ENCODE peak calls at places on chromosome 6, in five cellular contexts. K is Peyer's patch, H is heart left ventricle, Y is uterus, Z is A549. A is an unnamed sample.

GRCh38 chr6:156597130-156597529 is 180.0 kb upstream of the ARID1B start:
- DNase-seq in Z (no peak), K (no peak), H (no peak), Y (no peak), A (no peak)

GRCh38 chr6:51684038-51684437 is 403.4 kb downstream of the PKHD1 start:
- DNase-seq in H (no peak), K (no peak), Z (no peak), Y (no peak), A (no peak)

GRCh38 chr6:89528865-89529264 is 95.9 kb downstream of the ANKRD6 start:
- DNase-seq in H (no peak), Y (no peak), K (no peak), Z (no peak), A (no peak)

GRCh38 chr6:157268835-157269234 is 54.5 kb downstream of the TMEM242 start:
- DNase-seq in K (peak; percentile 14), Y (peak; percentile 60), H (peak; percentile 62), Z (no peak), A (no peak)

GRCh38 chr6:28205879-28206278 is 19.2 kb upstream of the ZSCAN9 start:
- DNase-seq in Z (no peak), H (no peak), K (no peak), Y (no peak), A (no peak)

GRCh38 chr6:140256213-140256612 is 881.8 kb upstream of the CITED2 start:
- DNase-seq in Y (no peak), H (no peak), K (no peak), Z (no peak), A (no peak)

GRCh38 chr6:137761487-137761886 is 105.6 kb upstream of the TNFAIP3 start:
- DNase-seq in K (no peak), Z (no peak), H (no peak), Y (no peak), A (no peak)

GRCh38 chr6:159525445-159526031 is 167.5 kb downstream of the SOD2 start:
- DNase-seq in H (no peak), Z (no peak), K (no peak), Y (no peak), A (no peak)

GRCh38 chr6:149942461-149942829 is 631 bp downstream of the ULBP2 start:
- DNase-seq in H (no peak), Y (no peak), Z (no peak), K (no peak), A (no peak)

GRCh38 chr6:5989141-5989723 is 17.5 kb downstream of the NRN1 start:
- DNase-seq in Y (no peak), K (no peak), Z (no peak), H (peak; percentile 66), A (no peak)

GRCh38 chr6:41939848-41940758 is 1.5 kb downstream of the CCND3 start:
- DNase-seq in Y (peak; percentile 28), Z (no peak), K (peak; percentile 72), H (no peak), A (no peak)

GRCh38 chr6:14365393-14365792 is 247.8 kb downstream of the CD83 start:
- DNase-seq in K (no peak), H (no peak), Z (no peak), Y (no peak), A (no peak)

GRCh38 chr6:158559895-158560786 is at the start of gene TMEM181:
- DNase-seq in H (peak; percentile 90), K (peak; percentile 93), Y (peak; percentile 86), Z (peak; percentile 76), A (peak; percentile 83)

GRCh38 chr6:36851149-36851614 is 11.9 kb upstream of the CPNE5 start:
- DNase-seq in K (no peak), Z (peak; percentile 45), Y (peak; percentile 56), H (no peak), A (no peak)

GRCh38 chr6:109840796-109841195 is 137.3 kb upstream of the GPR6 start:
- DNase-seq in Z (no peak), H (no peak), K (no peak), Y (no peak), A (no peak)

GRCh38 chr6:119284861-119285521 is 64.6 kb downstream of the MAN1A1 start:
- DNase-seq in H (no peak), K (no peak), Z (peak; percentile 25), Y (no peak), A (no peak)
- TF ChIP-seq CTCF in H (no peak), K (no peak), Z (no peak), Y (no peak), A (no peak)

GRCh38 chr6:72620866-72621242 is 1.0 kb upstream of the KCNQ5 start:
- DNase-seq in K (no peak), Y (no peak), H (no peak), Z (no peak), A (peak; percentile 16)

GRCh38 chr6:72622094-72622540 is 253 bp downstream of the KCNQ5 start:
- DNase-seq in H (no peak), Z (peak; percentile 36), K (no peak), Y (no peak), A (peak; percentile 72)

GRCh38 chr6:72621243-72622093 is at the start of gene KCNQ5:
- DNase-seq in Y (no peak), K (no peak), Z (peak; percentile 11), H (peak; percentile 21), A (peak; percentile 34)

GRCh38 chr6:72617721-72618120 is 4.1 kb upstream of the KCNQ5 start:
- DNase-seq in Y (no peak), K (no peak), H (no peak), Z (no peak), A (no peak)

GRCh38 chr6:72619883-72620696 is 1.8 kb upstream of the KCNQ5 start:
- DNase-seq in Z (no peak), H (peak; percentile 28), K (no peak), Y (no peak), A (peak; percentile 60)
- TF ChIP-seq CTCF in Z (no peak), H (no peak), K (no peak), Y (no peak), A (no peak)

GRCh38 chr6:136334853-136335252 is 45.2 kb upstream of the BCLAF1 start:
- DNase-seq in H (no peak), K (no peak), Z (no peak), Y (no peak), A (no peak)
- TF ChIP-seq CTCF in H (no peak), K (no peak), Z (no peak), Y (no peak), A (no peak)

DNA sequence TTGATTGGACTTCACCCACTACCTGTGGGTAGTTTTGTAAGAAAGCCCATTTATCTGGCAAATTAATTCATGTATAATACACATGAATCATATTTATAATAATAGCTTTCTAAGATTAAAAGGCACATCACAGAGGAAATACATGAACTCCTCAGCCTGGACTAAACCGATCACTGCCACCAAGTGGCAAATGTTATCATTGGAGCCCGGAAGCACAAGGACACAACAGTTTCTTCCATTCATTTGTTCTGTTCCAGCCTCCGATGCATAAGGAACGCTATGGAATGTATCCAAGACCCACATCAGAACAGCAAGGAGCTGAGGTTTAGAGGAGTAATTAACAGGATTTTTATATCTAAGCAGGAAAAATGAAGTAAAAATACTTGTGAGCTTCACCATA is 13.9 kb upstream of the IPCEF1 start:
- DNase-seq in Z (peak; percentile 39), K (no peak), H (no peak), Y (no peak), A (no peak)
- TF ChIP-seq CTCF in Z (peak; percentile 25), K (peak; percentile 41), H (peak; percentile 22), Y (no peak), A (no peak)

GRCh38 chr6:12748815-12749521 is 32.4 kb downstream of the PHACTR1 start:
- DNase-seq in H (no peak), Y (no peak), K (peak; percentile 34), Z (no peak), A (no peak)

GRCh38 chr6:12748411-12748810 is 31.8 kb downstream of the PHACTR1 start:
- DNase-seq in H (no peak), Z (no peak), K (no peak), Y (no peak), A (no peak)

GRCh38 chr6:12751694-12752304 is 35.2 kb downstream of the PHACTR1 start:
- DNase-seq in Y (no peak), Z (peak; percentile 14), K (no peak), H (peak; percentile 41), A (no peak)

GRCh38 chr6:12749531-12750379 is 33.2 kb downstream of the PHACTR1 start:
- DNase-seq in Z (no peak), H (no peak), K (no peak), Y (no peak), A (no peak)

DNA sequence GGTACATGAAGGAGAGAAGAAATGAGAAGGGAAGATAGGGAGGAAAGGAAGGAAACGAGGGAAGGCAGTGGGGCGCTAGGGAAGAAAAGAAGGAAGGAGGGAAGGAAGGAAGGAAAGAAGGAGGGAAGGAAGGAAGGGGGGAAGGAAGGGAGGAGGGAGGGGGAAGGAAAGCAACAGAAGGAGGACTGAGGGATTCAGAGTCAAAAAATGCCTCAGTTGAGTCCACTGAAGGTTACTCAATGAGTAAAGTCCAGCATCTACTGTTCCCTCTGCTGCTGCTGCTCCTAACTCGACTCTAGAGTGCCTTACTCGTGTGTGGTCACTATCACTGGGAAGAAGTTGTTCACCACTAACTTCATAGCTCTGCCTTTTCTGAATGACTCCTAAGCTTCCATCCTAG is 33.8 kb downstream of the PHACTR1 start:
- DNase-seq in H (no peak), Y (no peak), K (no peak), Z (no peak), A (no peak)
- TF ChIP-seq CTCF in H (no peak), Y (no peak), K (no peak), Z (no peak), A (no peak)

DNA sequence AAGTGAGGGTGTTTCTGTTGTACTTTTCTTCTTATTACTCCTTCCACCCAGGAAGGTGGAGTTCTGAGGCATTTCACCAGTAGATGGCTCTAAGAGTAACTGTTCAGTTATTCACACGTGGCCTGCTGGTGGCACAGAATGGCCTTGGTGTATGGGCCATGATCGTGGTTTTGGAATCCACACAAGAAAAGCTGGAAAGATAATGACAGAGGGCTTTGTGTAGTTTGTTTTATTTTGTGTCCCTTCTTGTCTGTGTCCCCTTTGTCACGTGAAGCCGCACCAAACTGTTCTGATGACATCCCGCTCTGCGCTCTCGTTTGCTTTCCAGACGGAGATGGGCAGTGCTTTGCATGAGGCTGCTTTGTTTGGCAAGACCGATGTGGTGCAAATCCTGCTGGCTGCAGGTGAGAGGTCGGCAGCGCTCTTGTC is 93.4 kb downstream of the ANKS1A start:
- DNase-seq in Z (peak; percentile 29), H (no peak), Y (no peak), K (no peak), A (no peak)
- TF ChIP-seq CTCF in Z (peak; percentile 34), H (no peak), Y (no peak), K (peak; percentile 27), A (no peak)

GRCh38 chr6:72084992-72085569 is 198.7 kb downstream of the RIMS1 start:
- DNase-seq in K (no peak), H (no peak), Y (no peak), Z (no peak), A (no peak)
- TF ChIP-seq CTCF in K (peak; percentile 42), H (peak; percentile 36), Y (no peak), Z (peak; percentile 48), A (no peak)

GRCh38 chr6:111556004-111556403 is 49.7 kb downstream of the TRAF3IP2 start:
- DNase-seq in Z (no peak), K (no peak), H (no peak), Y (no peak), A (no peak)

GRCh38 chr6:111552241-111552744 is 53.4 kb downstream of the TRAF3IP2 start:
- DNase-seq in K (no peak), H (peak; percentile 74), Y (peak; percentile 82), Z (no peak), A (no peak)

GRCh38 chr6:111552999-111553398 is 52.7 kb downstream of the TRAF3IP2 start:
- DNase-seq in H (no peak), K (no peak), Y (no peak), Z (no peak), A (no peak)

GRCh38 chr6:111553580-111553979 is 52.1 kb downstream of the TRAF3IP2 start:
- DNase-seq in Y (no peak), Z (no peak), K (no peak), H (no peak), A (no peak)

GRCh38 chr6:111555041-111555440 is 50.6 kb downstream of the TRAF3IP2 start:
- DNase-seq in Y (no peak), H (no peak), K (no peak), Z (no peak), A (no peak)
- TF ChIP-seq CTCF in Y (no peak), H (no peak), K (peak; percentile 9), Z (no peak), A (no peak)

A was measured in activated B cell treated with CpG ODN at 0.5 μM for 24 hours.